ENCODE peak calls at places on chromosomes 7 and 10, in ten cellular contexts. D, F, I, M, A, Q, O, V, B and E are unnamed samples.

GRCh38 chr10:95542761-95543160 is 18.4 kb downstream of the SORBS1 start:
- ATAC-seq in D (no peak), F (no peak), I (peak), M (peak), A (no peak), Q (no peak), O (no peak), V (no peak), B (no peak), E (no peak)

GRCh38 chr10:6119962-6120361 is 31.1 kb downstream of the RBM17 start:
- ATAC-seq in D (no peak), F (no peak), I (no peak), M (peak), A (no peak), Q (no peak), O (no peak), V (no peak), B (no peak), E (peak)

GRCh38 chr10:12097791-12098190 is 29.0 kb downstream of the DHTKD1 start:
- ATAC-seq in D (no peak), F (no peak), I (no peak), M (peak), A (no peak), Q (no peak), O (no peak), V (no peak), B (no peak), E (no peak)

GRCh38 chr10:43573250-43574034 is 974 bp downstream of the ZNF239 start:
- ATAC-seq in D (no peak), F (no peak), I (no peak), M (no peak), A (no peak), Q (no peak), O (no peak), V (no peak), B (peak), E (no peak)

GRCh38 chr7:4214501-4215155 is 467.5 kb upstream of the FOXK1 start:
- ATAC-seq in D (no peak), F (no peak), I (no peak), M (no peak), A (no peak), Q (no peak), O (no peak), V (no peak), B (no peak), E (no peak)

GRCh38 chr10:112562803-112563663 is 116.0 kb downstream of the VTI1A start:
- ATAC-seq in D (no peak), F (no peak), I (no peak), M (no peak), A (no peak), Q (no peak), O (no peak), V (no peak), B (no peak), E (no peak)

GRCh38 chr10:102007802-102008201 is 48.2 kb downstream of the ARMH3 start:
- ATAC-seq in D (no peak), F (no peak), I (no peak), M (no peak), A (no peak), Q (no peak), O (no peak), V (peak), B (no peak), E (no peak)

GRCh38 chr7:45876519-45876918 is 3.6 kb upstream of the CCDC201 start:
- ATAC-seq in D (no peak), F (no peak), I (peak), M (no peak), A (no peak), Q (no peak), O (no peak), V (no peak), B (no peak), E (no peak)

GRCh38 chr7:158747408-158747807 is 42.8 kb upstream of the NCAPG2 start:
- ATAC-seq in D (no peak), F (no peak), I (no peak), M (no peak), A (no peak), Q (no peak), O (no peak), V (no peak), B (no peak), E (no peak)

GRCh38 chr10:93826355-93826754 is 67.4 kb upstream of the SLC35G1 start:
- ATAC-seq in D (no peak), F (no peak), I (no peak), M (peak), A (no peak), Q (peak), O (no peak), V (peak), B (no peak), E (no peak)

GRCh38 chr7:22696672-22697071 is 30.3 kb upstream of the IL6 start:
- ATAC-seq in D (no peak), F (no peak), I (peak), M (peak), A (no peak), Q (no peak), O (no peak), V (peak), B (no peak), E (peak)

GRCh38 chr7:141123522-141123921 is 49.7 kb downstream of the TMEM178B start:
- ATAC-seq in D (no peak), F (no peak), I (no peak), M (no peak), A (no peak), Q (no peak), O (no peak), V (peak), B (no peak), E (no peak)

GRCh38 chr7:157271991-157272324 is 64.8 kb upstream of the DNAJB6 start:
- ATAC-seq in D (no peak), F (no peak), I (peak), M (peak), A (no peak), Q (no peak), O (peak), V (no peak), B (no peak), E (peak)

GRCh38 chr10:32149257-32149955 is 93.2 kb upstream of the KIF5B start:
- ATAC-seq in D (no peak), F (no peak), I (no peak), M (peak), A (peak), Q (peak), O (peak), V (no peak), B (no peak), E (peak)

GRCh38 chr7:5574770-5575269 is 151.2 kb upstream of the TNRC18 start:
- ATAC-seq in D (no peak), F (no peak), I (peak), M (no peak), A (no peak), Q (no peak), O (peak), V (no peak), B (no peak), E (peak)

GRCh38 chr10:42755028-42755451 is 27.6 kb upstream of the BMS1 start:
- ATAC-seq in D (no peak), F (no peak), I (no peak), M (peak), A (no peak), Q (peak), O (no peak), V (no peak), B (no peak), E (peak)

GRCh38 chr10:22651276-22651980 is 63.0 kb downstream of the PIP4K2A start:
- ATAC-seq in D (no peak), F (peak), I (peak), M (no peak), A (no peak), Q (peak), O (no peak), V (peak), B (no peak), E (no peak)

GRCh38 chr10:35564276-35564982 is 40.7 kb upstream of the GJD4 start:
- ATAC-seq in D (no peak), F (no peak), I (peak), M (no peak), A (peak), Q (no peak), O (peak), V (peak), B (peak), E (no peak)

GRCh38 chr7:119733480-119733879 is 539.5 kb upstream of the KCND2 start:
- ATAC-seq in D (no peak), F (no peak), I (no peak), M (peak), A (no peak), Q (no peak), O (no peak), V (no peak), B (no peak), E (peak)

GRCh38 chr10:48820699-48821098 is 118.9 kb downstream of the LRRC18 start:
- ATAC-seq in D (no peak), F (no peak), I (no peak), M (no peak), A (no peak), Q (peak), O (no peak), V (peak), B (peak), E (no peak)

GRCh38 chr7:47402941-47403340 is 179.0 kb downstream of the TNS3 start:
- ATAC-seq in D (no peak), F (no peak), I (no peak), M (peak), A (no peak), Q (no peak), O (no peak), V (no peak), B (no peak), E (no peak)

GRCh38 chr7:45187946-45188411 is 30.4 kb downstream of the RAMP3 start:
- ATAC-seq in D (no peak), F (no peak), I (no peak), M (no peak), A (no peak), Q (no peak), O (no peak), V (no peak), B (no peak), E (no peak)

GRCh38 chr7:151251328-151251925 is 2.9 kb upstream of the SMARCD3 start:
- ATAC-seq in D (no peak), F (peak), I (peak), M (peak), A (no peak), Q (peak), O (peak), V (peak), B (peak), E (no peak)

GRCh38 chr10:29322918-29323317 is 34.0 kb downstream of the LYZL1 start:
- ATAC-seq in D (no peak), F (no peak), I (peak), M (no peak), A (no peak), Q (no peak), O (peak), V (no peak), B (no peak), E (no peak)

GRCh38 chr10:13991353-13991752 is 339.4 kb downstream of the FRMD4A start:
- ATAC-seq in D (no peak), F (no peak), I (peak), M (no peak), A (no peak), Q (no peak), O (no peak), V (no peak), B (no peak), E (no peak)

GRCh38 chr10:79221110-79222051 is 125.9 kb upstream of the PPIF start:
- ATAC-seq in D (no peak), F (no peak), I (peak), M (peak), A (no peak), Q (no peak), O (peak), V (no peak), B (no peak), E (peak)

GRCh38 chr7:133124974-133125373 is 43.1 kb upstream of the CHCHD3 start:
- ATAC-seq in D (no peak), F (no peak), I (no peak), M (no peak), A (no peak), Q (no peak), O (no peak), V (no peak), B (no peak), E (no peak)

GRCh38 chr10:89632824-89633223 is 12.2 kb downstream of the PANK1 start:
- ATAC-seq in D (no peak), F (no peak), I (peak), M (no peak), A (no peak), Q (no peak), O (no peak), V (no peak), B (no peak), E (no peak)

GRCh38 chr7:99106869-99107268 is 37.0 kb downstream of the SMURF1 start:
- ATAC-seq in D (no peak), F (peak), I (peak), M (peak), A (no peak), Q (peak), O (no peak), V (peak), B (no peak), E (peak)

GRCh38 chr7:96418600-96418999 is 96.7 kb upstream of the SLC25A13 start:
- ATAC-seq in D (no peak), F (no peak), I (no peak), M (no peak), A (no peak), Q (no peak), O (no peak), V (no peak), B (no peak), E (no peak)

GRCh38 chr7:112990619-112991018 is 96.0 kb downstream of the GPR85 start:
- ATAC-seq in D (no peak), F (no peak), I (no peak), M (peak), A (no peak), Q (no peak), O (no peak), V (no peak), B (no peak), E (peak)

GRCh38 chr10:32112055-32112454 is 55.8 kb upstream of the KIF5B start:
- ATAC-seq in D (no peak), F (no peak), I (no peak), M (peak), A (no peak), Q (no peak), O (no peak), V (no peak), B (no peak), E (no peak)

GRCh38 chr7:47950714-47951113 is 2.4 kb upstream of the PKD1L1 start:
- ATAC-seq in D (no peak), F (no peak), I (no peak), M (no peak), A (no peak), Q (no peak), O (peak), V (no peak), B (no peak), E (peak)

GRCh38 chr10:69636626-69637550 is 6.8 kb downstream of the FAM241B start:
- ATAC-seq in D (no peak), F (no peak), I (peak), M (no peak), A (no peak), Q (peak), O (no peak), V (peak), B (peak), E (peak)

GRCh38 chr7:31098606-31099360 is 46.7 kb downstream of the ADCYAP1R1 start:
- ATAC-seq in D (no peak), F (no peak), I (no peak), M (no peak), A (no peak), Q (no peak), O (no peak), V (no peak), B (no peak), E (no peak)

GRCh38 chr10:128047991-128048826 is 78.0 kb downstream of the MKI67 start:
- ATAC-seq in D (peak), F (peak), I (peak), M (peak), A (peak), Q (peak), O (peak), V (no peak), B (peak), E (peak)

GRCh38 chr7:151491859-151492258 is 27.8 kb downstream of the RHEB start:
- ATAC-seq in D (no peak), F (no peak), I (no peak), M (peak), A (no peak), Q (no peak), O (no peak), V (no peak), B (no peak), E (peak)